ENCODE peak calls at places on chromosomes 4 and X, in eight cellular contexts. Y is fibroblast of lung, E is MM.1S, C is neuronal stem cell, W is upper lobe of right lung, Z is ovary, N is Caco-2, V is spleen. R is an unnamed sample.

GRCh38 chr4:146976145-146976544 is 30.5 kb upstream of the TTC29 start:
- DNase-seq in V (no peak), E (no peak), Y (no peak), Z (no peak), W (no peak), N (no peak), C (no peak), R (no peak)

GRCh38 chr4:185142563-185142910 is 529 bp upstream of the SLC25A4 start:
- DNase-seq in C (no peak), W (no peak), N (no peak), V (no peak), Y (peak; percentile 9), E (peak; percentile 39), Z (no peak), R (no peak)

GRCh38 chrX:137575596-137576255 is 9.8 kb downstream of the ZIC3 start:
- DNase-seq in Z (no peak), E (no peak), W (no peak), C (no peak), V (no peak), Y (no peak), N (no peak), R (no peak)

GRCh38 chr4:129641179-129641578 is 545.2 kb downstream of the C4orf33 start:
- DNase-seq in N (peak; percentile 65), Z (no peak), E (peak; percentile 69), W (no peak), C (peak; percentile 3), V (no peak), Y (peak; percentile 51), R (peak; percentile 58)

GRCh38 chr4:161522031-161522430 is 641.8 kb downstream of the FSTL5 start:
- DNase-seq in Y (peak; percentile 12), V (no peak), Z (no peak), N (no peak), C (no peak), E (no peak), W (no peak), R (no peak)

GRCh38 chrX:133448512-133449076 is 33.3 kb upstream of the GPC4 start:
- DNase-seq in V (no peak), C (no peak), Y (no peak), Z (no peak), E (no peak), N (peak; percentile 4), W (no peak), R (no peak)

GRCh38 chr4:128653514-128654420 is 155.7 kb upstream of the JADE1 start:
- DNase-seq in Z (peak; percentile 64), N (peak; percentile 79), C (peak; percentile 76), W (no peak), V (no peak), Y (peak; percentile 81), E (no peak), R (no peak)

GRCh38 chrX:38220024-38220935 is at the start of gene SRPX:
- DNase-seq in C (peak; percentile 20), Z (peak; percentile 32), E (peak; percentile 49), Y (peak; percentile 67), W (peak; percentile 59), N (peak; percentile 63), V (peak; percentile 63), R (peak; percentile 53)

GRCh38 chrX:24343719-24344118 is 16.7 kb upstream of the SUPT20HL1 start:
- DNase-seq in N (no peak), Z (no peak), E (no peak), Y (no peak), V (no peak), W (no peak), C (no peak), R (no peak)

GRCh38 chrX:57573754-57574153 is 18.1 kb upstream of the ZXDB start:
- DNase-seq in C (peak; percentile 2), Y (peak; percentile 22), N (peak; percentile 13), Z (no peak), E (peak; percentile 45), W (no peak), V (no peak), R (no peak)

GRCh38 chr4:72377491-72378194 is 191.4 kb downstream of the ADAMTS3 start:
- DNase-seq in V (no peak), N (no peak), C (no peak), W (no peak), Y (no peak), E (no peak), Z (no peak), R (no peak)

GRCh38 chr4:188341428-188341827 is 202.2 kb downstream of the TRIML1 start:
- DNase-seq in E (no peak), N (no peak), C (no peak), W (no peak), Z (no peak), Y (no peak), V (no peak), R (no peak)

GRCh38 chr4:42519803-42520417 is 122.6 kb downstream of the SHISA3 start:
- DNase-seq in Y (peak; percentile 67), C (peak; percentile 51), E (peak; percentile 63), W (no peak), N (peak; percentile 62), V (no peak), Z (no peak), R (no peak)

GRCh38 chr4:125517831-125518230 is 203.1 kb downstream of the FAT4 start:
- DNase-seq in V (no peak), E (no peak), Z (no peak), Y (no peak), W (no peak), N (no peak), C (no peak), R (no peak)

GRCh38 chr4:3524920-3525319 is 7.3 kb downstream of the LRPAP1 start:
- DNase-seq in Z (peak; percentile 20), Y (no peak), N (no peak), W (peak; percentile 53), E (no peak), C (no peak), V (peak; percentile 66), R (peak; percentile 10)

GRCh38 chr4:151874328-151874727 is 113.5 kb upstream of the GATB start:
- DNase-seq in Z (no peak), C (peak; percentile 54), V (no peak), Y (no peak), E (no peak), N (no peak), W (no peak), R (no peak)

DNA sequence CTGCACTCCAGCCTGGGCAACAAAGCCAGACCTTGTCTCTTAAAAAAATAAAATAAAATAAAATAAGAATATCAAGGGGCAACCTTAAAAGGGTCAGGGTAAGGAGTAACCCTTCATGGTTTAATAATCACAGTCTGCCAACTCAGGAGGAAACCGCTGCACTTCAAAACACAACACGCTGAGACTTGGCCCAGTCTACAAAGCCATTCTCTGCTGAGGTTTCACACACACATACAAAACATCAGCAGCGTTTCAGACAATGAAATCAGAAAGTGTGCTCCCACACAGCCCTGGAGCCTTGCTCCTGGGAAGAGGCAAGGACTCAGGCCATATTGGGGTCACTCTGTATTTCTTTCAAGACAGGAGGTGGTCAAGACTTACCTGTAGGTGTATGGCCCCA is 18.3 kb downstream of the SCARB2 start:
- DNase-seq in Y (no peak), E (no peak), W (no peak), N (no peak), C (no peak), V (no peak), Z (no peak), R (no peak)
- H3K4me1 ChIP-seq in Y (peaks cover 45% of the 10 kb centered on the region), E (peaks cover 30% of the 10 kb centered on the region), W (peaks cover 80% of the 10 kb centered on the region), N (peaks cover 15% of the 10 kb centered on the region), C (peaks cover 11% of the 10 kb centered on the region), V (peaks cover 36% of the 10 kb centered on the region), Z (peaks cover 25% of the 10 kb centered on the region), R (peaks cover 14% of the 10 kb centered on the region)

DNA sequence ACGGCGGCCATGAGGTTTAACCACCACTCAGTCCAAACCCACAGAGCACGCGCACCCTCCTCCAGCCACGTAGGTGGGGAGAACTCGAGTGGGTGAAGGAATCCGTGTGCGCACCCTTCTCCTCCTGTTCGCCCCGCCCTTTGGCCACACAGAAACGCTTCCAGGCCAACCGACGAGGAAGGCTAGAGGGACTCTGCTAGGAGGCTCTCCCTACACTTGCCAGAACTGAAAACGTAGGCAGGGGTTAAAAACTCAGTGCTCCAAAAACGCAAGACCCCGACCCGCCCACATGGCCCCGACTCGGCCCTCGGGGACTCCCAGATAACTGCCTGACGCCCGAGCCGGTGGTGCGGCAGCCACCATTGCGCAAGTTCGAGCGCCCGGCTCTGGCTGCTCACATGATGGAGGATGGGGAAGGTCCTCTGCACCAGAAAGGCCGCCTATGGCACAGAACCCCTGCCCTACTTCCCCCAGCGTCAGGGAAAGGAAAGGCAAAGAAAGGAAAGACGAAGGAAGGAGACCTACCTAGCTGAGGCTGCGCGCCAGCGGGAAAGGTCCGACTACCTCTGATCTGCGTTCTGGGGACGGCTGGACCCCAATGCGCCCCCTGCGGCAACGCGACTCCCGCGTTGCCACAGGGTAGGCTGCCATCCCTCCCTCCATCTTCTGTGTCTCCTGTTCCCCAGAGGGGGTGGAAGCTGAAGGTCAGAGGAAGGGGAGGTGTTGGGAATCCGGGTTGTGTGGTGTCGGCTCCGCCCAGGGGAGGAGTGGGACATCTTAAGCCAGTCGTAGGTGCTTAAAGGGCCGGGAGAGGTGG is 201.9 kb upstream of the AGTR2 start:
- DNase-seq in C (peak; percentile 26), Y (peak; percentile 22), V (no peak), N (no peak), E (peak; percentile 9), W (peak; percentile 76), Z (peak; percentile 48), R (peak; percentile 59)
- H3K4me3 ChIP-seq in C (peak overlapping the region; percentile 68), Y (peak overlapping the region; percentile 38), V (peak overlapping the region; percentile 23), N (no peak overlapping the region), E (peak overlapping the region; percentile 59), W (peak overlapping the region; percentile 45), Z (peak overlapping the region; percentile 48), R (peak overlapping the region; percentile 63)

GRCh38 chr4:6940744-6941137 is 31.1 kb downstream of the TBC1D14 start:
- DNase-seq in E (no peak), V (peak; percentile 1), Z (no peak), C (no peak), N (no peak), Y (no peak), W (no peak), R (no peak)

GRCh38 chr4:6939761-6940743 is 30.4 kb downstream of the TBC1D14 start:
- DNase-seq in N (no peak), Y (no peak), E (no peak), C (no peak), V (no peak), Z (no peak), W (no peak), R (no peak)

GRCh38 chr4:6943012-6943869 is 33.6 kb downstream of the TBC1D14 start:
- DNase-seq in Y (no peak), C (no peak), N (no peak), V (peak; percentile 73), E (no peak), Z (no peak), W (no peak), R (no peak)

GRCh38 chr4:6942238-6942800 is 32.7 kb downstream of the TBC1D14 start:
- DNase-seq in E (peak; percentile 86), W (no peak), C (no peak), Z (no peak), Y (peak; percentile 98), V (peak; percentile 78), N (peak; percentile 48), R (no peak)

GRCh38 chr4:6941796-6942195 is 32.2 kb downstream of the TBC1D14 start:
- DNase-seq in C (no peak), E (no peak), V (peak; percentile 63), W (no peak), Z (no peak), N (no peak), Y (no peak), R (no peak)
- H3K4me1 ChIP-seq in C (peaks cover 26% of the 10 kb centered on the region), E (peaks cover 32% of the 10 kb centered on the region), V (peaks cover 70% of the 10 kb centered on the region), W (peaks cover 50% of the 10 kb centered on the region), Z (peaks cover 12% of the 10 kb centered on the region), N (peaks cover 45% of the 10 kb centered on the region), Y (peaks cover 12% of the 10 kb centered on the region), R (no peaks in the 10 kb centered on the region)

DNA sequence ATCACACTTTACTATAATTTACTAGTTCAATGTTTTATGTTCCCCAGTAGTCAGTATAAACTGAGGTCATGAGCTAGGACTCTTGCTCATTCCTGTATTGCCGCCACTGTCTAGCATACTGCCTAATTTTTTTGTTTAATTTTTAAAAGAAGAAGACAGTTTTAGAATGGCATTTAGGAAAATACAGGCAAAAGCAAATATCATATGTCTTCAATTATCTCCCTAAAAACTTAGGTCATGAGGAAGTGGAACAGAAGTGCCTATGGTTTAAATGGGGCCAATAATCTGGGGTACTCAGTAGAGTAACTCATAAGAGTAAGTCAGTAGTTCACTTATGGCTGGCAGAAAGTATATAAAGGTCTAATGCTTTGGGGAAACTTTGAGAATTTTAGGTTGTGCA is 390.3 kb downstream of the PDGFC start:
- DNase-seq in E (no peak), Z (no peak), Y (no peak), C (no peak), N (no peak), W (no peak), V (no peak), R (no peak)
- H3K4me3 ChIP-seq in E (no peak overlapping the region), Z (no peak overlapping the region), Y (no peak overlapping the region), C (no peak overlapping the region), N (no peak overlapping the region), W (peak overlapping the region; percentile 9), V (no peak overlapping the region), R (peak overlapping the region; percentile 4)

R was measured in right lobe of liver.